ENCODE peak calls at places on chromosomes 4 and X, in seven cellular contexts. G, O, X, S, Y, P and K are unnamed samples.
A peak's percentile ranks its signal among the peaks of the same experiment; 100 is the strongest.

GRCh38 chr4:3809451-3810110 is 43.4 kb downstream of the ADRA2C start:
- DNase-seq in S (no peak), P (no peak), Y (no peak), G (no peak), O (no peak), X (no peak), K (no peak)

GRCh38 chr4:52037730-52038108 is 380 bp downstream of the SGCB start:
- DNase-seq in O (no peak), S (peak; percentile 22), P (peak; percentile 43), X (peak; percentile 56), G (no peak), Y (peak; percentile 46), K (peak; percentile 7)

GRCh38 chr4:27081675-27082579 is 221.3 kb downstream of the STIM2 start:
- DNase-seq in G (no peak), S (no peak), P (no peak), X (no peak), Y (no peak), O (no peak), K (no peak)

GRCh38 chr4:76562851-76563803 is 128.1 kb downstream of the SHROOM3 start:
- DNase-seq in G (no peak), O (no peak), P (peak; percentile 37), Y (no peak), X (peak; percentile 27), S (peak; percentile 22), K (no peak)

GRCh38 chr4:7980036-7980435 is 40.4 kb upstream of the AFAP1 start:
- DNase-seq in P (no peak), G (no peak), Y (no peak), X (no peak), S (peak; percentile 33), O (no peak), K (no peak)

GRCh38 chr4:101806914-101807313 is 16.4 kb downstream of the BANK1 start:
- DNase-seq in Y (peak; percentile 25), S (no peak), X (peak; percentile 5), O (no peak), P (no peak), G (no peak), K (no peak)

GRCh38 chr4:47531241-47531953 is 46.3 kb downstream of the ATP10D start:
- DNase-seq in P (peak; percentile 80), S (peak; percentile 70), G (peak; percentile 18), O (peak; percentile 78), Y (peak; percentile 88), X (peak; percentile 75), K (peak; percentile 76)

GRCh38 chrX:29528281-29528680 is 687.1 kb upstream of the MAGEB2 start:
- DNase-seq in G (no peak), Y (no peak), P (no peak), O (no peak), X (peak; percentile 0), S (no peak), K (no peak)

GRCh38 chrX:120560405-120560841 is 339 bp downstream of the CUL4B start:
- DNase-seq in G (peak; percentile 11), X (peak; percentile 47), O (no peak), S (no peak), Y (peak; percentile 47), P (peak; percentile 61), K (peak; percentile 15)

GRCh38 chrX:17038277-17038676 is 91.8 kb downstream of the REPS2 start:
- DNase-seq in G (no peak), X (no peak), P (no peak), S (no peak), O (no peak), Y (no peak), K (no peak)

GRCh38 chr4:86560447-86560846 is 33.7 kb upstream of the PTPN13 start:
- DNase-seq in S (no peak), P (no peak), X (peak; percentile 44), G (no peak), Y (no peak), O (no peak), K (no peak)

GRCh38 chr4:11912886-11913285 is 484.2 kb upstream of the HS3ST1 start:
- DNase-seq in S (peak; percentile 62), Y (peak; percentile 76), P (no peak), X (peak; percentile 30), O (no peak), G (no peak), K (no peak)